ENCODE peak calls at places on chromosomes 12 and 14, in ten cellular contexts. One of them, this sample, is unnamed.

GRCh38 chr12:45878630-45879255 is 111.6 kb downstream of the SCAF11 start:
- DNase-seq in lung: no peak
- DNase-seq in mammary epithelial cell: no peak
- DNase-seq in sigmoid colon: no peak
- DNase-seq in GM10248: no peak
- DNase-seq in breast epithelium: no peak
- DNase-seq in neural crest cell: no peak
- DNase-seq in mesothelial cell of epicardium: no peak
- DNase-seq in psoas muscle: no peak
- DNase-seq in AG10803: peak; percentile 3
- DNase-seq in this sample: no peak

GRCh38 chr12:127383281-127383680 is 883.7 kb upstream of the TMEM132C start:
- DNase-seq in lung: no peak
- DNase-seq in mammary epithelial cell: peak; percentile 57
- DNase-seq in sigmoid colon: no peak
- DNase-seq in GM10248: no peak
- DNase-seq in breast epithelium: no peak
- DNase-seq in neural crest cell: no peak
- DNase-seq in mesothelial cell of epicardium: no peak
- DNase-seq in psoas muscle: no peak
- DNase-seq in AG10803: peak; percentile 59
- DNase-seq in this sample: no peak

GRCh38 chr12:46585854-46586621 is 213.5 kb upstream of the SLC38A2 start:
- DNase-seq in lung: peak; percentile 37
- DNase-seq in mammary epithelial cell: peak; percentile 30
- DNase-seq in sigmoid colon: no peak
- DNase-seq in GM10248: no peak
- DNase-seq in breast epithelium: no peak
- DNase-seq in neural crest cell: peak; percentile 45
- DNase-seq in mesothelial cell of epicardium: no peak
- DNase-seq in psoas muscle: no peak
- DNase-seq in AG10803: peak; percentile 22
- DNase-seq in this sample: no peak

GRCh38 chr12:118922405-118922804 is 58.9 kb upstream of the SRRM4 start:
- DNase-seq in lung: no peak
- DNase-seq in mammary epithelial cell: no peak
- DNase-seq in sigmoid colon: no peak
- DNase-seq in GM10248: no peak
- DNase-seq in breast epithelium: no peak
- DNase-seq in neural crest cell: peak; percentile 36
- DNase-seq in mesothelial cell of epicardium: no peak
- DNase-seq in psoas muscle: no peak
- DNase-seq in AG10803: no peak
- DNase-seq in this sample: no peak

GRCh38 chr12:111754671-111755070 is 12.1 kb upstream of the ALDH2 start:
- DNase-seq in lung: no peak
- DNase-seq in mammary epithelial cell: no peak
- DNase-seq in sigmoid colon: no peak
- DNase-seq in GM10248: no peak
- DNase-seq in breast epithelium: no peak
- DNase-seq in neural crest cell: no peak
- DNase-seq in mesothelial cell of epicardium: no peak
- DNase-seq in psoas muscle: no peak
- DNase-seq in AG10803: no peak
- DNase-seq in this sample: no peak

GRCh38 chr12:40693503-40693863 is 1.2 kb downstream of the CNTN1 start:
- DNase-seq in lung: peak; percentile 31
- DNase-seq in mammary epithelial cell: peak; percentile 32
- DNase-seq in sigmoid colon: peak; percentile 65
- DNase-seq in GM10248: no peak
- DNase-seq in breast epithelium: peak; percentile 24
- DNase-seq in neural crest cell: peak; percentile 29
- DNase-seq in mesothelial cell of epicardium: peak; percentile 40
- DNase-seq in psoas muscle: peak; percentile 31
- DNase-seq in AG10803: no peak
- DNase-seq in this sample: no peak

GRCh38 chr12:24911284-24911791 is 37.6 kb downstream of the BCAT1 start:
- DNase-seq in lung: no peak
- DNase-seq in mammary epithelial cell: no peak
- DNase-seq in sigmoid colon: no peak
- DNase-seq in GM10248: no peak
- DNase-seq in breast epithelium: no peak
- DNase-seq in neural crest cell: no peak
- DNase-seq in mesothelial cell of epicardium: no peak
- DNase-seq in psoas muscle: no peak
- DNase-seq in AG10803: peak; percentile 86
- DNase-seq in this sample: no peak

GRCh38 chr12:457676-458075 is 2.1 kb upstream of the B4GALNT3 start:
- DNase-seq in lung: no peak
- DNase-seq in mammary epithelial cell: no peak
- DNase-seq in sigmoid colon: no peak
- DNase-seq in GM10248: no peak
- DNase-seq in breast epithelium: no peak
- DNase-seq in neural crest cell: no peak
- DNase-seq in mesothelial cell of epicardium: no peak
- DNase-seq in psoas muscle: no peak
- DNase-seq in AG10803: no peak
- DNase-seq in this sample: no peak

GRCh38 chr14:96514694-96515093 is 12.5 kb downstream of the PAPOLA start:
- DNase-seq in lung: no peak
- DNase-seq in mammary epithelial cell: no peak
- DNase-seq in sigmoid colon: no peak
- DNase-seq in GM10248: peak; percentile 40
- DNase-seq in breast epithelium: no peak
- DNase-seq in neural crest cell: no peak
- DNase-seq in mesothelial cell of epicardium: no peak
- DNase-seq in psoas muscle: no peak
- DNase-seq in AG10803: no peak
- DNase-seq in this sample: no peak

GRCh38 chr14:61653507-61653906 is 41.8 kb upstream of the HIF1A start:
- DNase-seq in lung: no peak
- DNase-seq in mammary epithelial cell: peak; percentile 78
- DNase-seq in sigmoid colon: peak; percentile 72
- DNase-seq in GM10248: no peak
- DNase-seq in breast epithelium: no peak
- DNase-seq in neural crest cell: no peak
- DNase-seq in mesothelial cell of epicardium: no peak
- DNase-seq in psoas muscle: no peak
- DNase-seq in AG10803: peak; percentile 75
- DNase-seq in this sample: no peak

GRCh38 chr14:80621701-80622100 is 319.8 kb downstream of the CEP128 start:
- DNase-seq in lung: no peak
- DNase-seq in mammary epithelial cell: peak; percentile 68
- DNase-seq in sigmoid colon: no peak
- DNase-seq in GM10248: peak; percentile 17
- DNase-seq in breast epithelium: no peak
- DNase-seq in neural crest cell: no peak
- DNase-seq in mesothelial cell of epicardium: no peak
- DNase-seq in psoas muscle: no peak
- DNase-seq in AG10803: peak; percentile 74
- DNase-seq in this sample: no peak

GRCh38 chr12:117412465-117413190 is 51.2 kb upstream of the NOS1 start:
- DNase-seq in lung: no peak
- DNase-seq in mammary epithelial cell: no peak
- DNase-seq in sigmoid colon: no peak
- DNase-seq in GM10248: no peak
- DNase-seq in breast epithelium: peak; percentile 30
- DNase-seq in neural crest cell: no peak
- DNase-seq in mesothelial cell of epicardium: no peak
- DNase-seq in psoas muscle: peak; percentile 70
- DNase-seq in AG10803: no peak
- DNase-seq in this sample: no peak

GRCh38 chr14:74140374-74140850 is 55.7 kb downstream of the LIN52 start:
- DNase-seq in lung: peak; percentile 74
- DNase-seq in mammary epithelial cell: no peak
- DNase-seq in sigmoid colon: peak; percentile 74
- DNase-seq in GM10248: no peak
- DNase-seq in breast epithelium: no peak
- DNase-seq in neural crest cell: no peak
- DNase-seq in mesothelial cell of epicardium: no peak
- DNase-seq in psoas muscle: peak; percentile 79
- DNase-seq in AG10803: peak; percentile 7
- DNase-seq in this sample: peak; percentile 31

GRCh38 chr14:58865520-58866281 is 227.9 kb downstream of the DACT1 start:
- DNase-seq in lung: no peak
- DNase-seq in mammary epithelial cell: peak; percentile 9
- DNase-seq in sigmoid colon: no peak
- DNase-seq in GM10248: no peak
- DNase-seq in breast epithelium: no peak
- DNase-seq in neural crest cell: no peak
- DNase-seq in mesothelial cell of epicardium: no peak
- DNase-seq in psoas muscle: no peak
- DNase-seq in AG10803: peak; percentile 62
- DNase-seq in this sample: no peak

GRCh38 chr12:94621662-94622359 is 28.5 kb downstream of the TMCC3 start:
- DNase-seq in lung: no peak
- DNase-seq in mammary epithelial cell: peak; percentile 99
- DNase-seq in sigmoid colon: no peak
- DNase-seq in GM10248: peak; percentile 73
- DNase-seq in breast epithelium: no peak
- DNase-seq in neural crest cell: no peak
- DNase-seq in mesothelial cell of epicardium: no peak
- DNase-seq in psoas muscle: no peak
- DNase-seq in AG10803: no peak
- DNase-seq in this sample: no peak

GRCh38 chr12:81992461-81992860 is 233.3 kb upstream of the PPFIA2 start:
- DNase-seq in lung: no peak
- DNase-seq in mammary epithelial cell: no peak
- DNase-seq in sigmoid colon: no peak
- DNase-seq in GM10248: no peak
- DNase-seq in breast epithelium: no peak
- DNase-seq in neural crest cell: no peak
- DNase-seq in mesothelial cell of epicardium: no peak
- DNase-seq in psoas muscle: no peak
- DNase-seq in AG10803: no peak
- DNase-seq in this sample: no peak

DNA sequence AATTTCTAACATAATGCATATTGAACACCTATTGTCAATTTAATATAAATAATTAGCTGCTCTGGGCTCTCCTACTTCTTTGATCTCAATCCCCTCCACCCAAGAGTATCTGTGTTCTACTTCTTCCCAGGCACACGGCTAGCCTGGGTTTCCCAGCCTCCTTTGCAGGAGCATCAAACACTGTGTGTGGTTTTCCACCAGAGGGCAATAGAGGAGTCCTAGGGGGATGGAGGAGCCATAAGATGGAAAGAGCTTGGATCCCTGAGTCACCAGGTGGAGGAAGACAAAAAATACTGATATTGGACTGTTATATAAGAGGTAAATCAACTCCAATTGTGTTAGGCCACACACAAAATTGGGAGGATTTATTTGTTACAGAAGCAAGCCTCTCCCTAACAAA is 333.7 kb downstream of the GLT1D1 start:
- DNase-seq in lung: no peak
- DNase-seq in mammary epithelial cell: no peak
- DNase-seq in sigmoid colon: no peak
- DNase-seq in GM10248: no peak
- DNase-seq in breast epithelium: no peak
- DNase-seq in neural crest cell: no peak
- DNase-seq in mesothelial cell of epicardium: no peak
- DNase-seq in psoas muscle: no peak
- DNase-seq in AG10803: no peak
- DNase-seq in this sample: no peak
- TF ChIP-seq CTCF in lung: no peak
- TF ChIP-seq CTCF in mammary epithelial cell: no peak
- TF ChIP-seq CTCF in sigmoid colon: no peak
- TF ChIP-seq CTCF in GM10248: no peak
- TF ChIP-seq CTCF in breast epithelium: no peak
- TF ChIP-seq CTCF in neural crest cell: peak; percentile 31
- TF ChIP-seq CTCF in mesothelial cell of epicardium: no peak
- TF ChIP-seq CTCF in psoas muscle: no peak
- TF ChIP-seq CTCF in AG10803: no peak
- TF ChIP-seq CTCF in this sample: no peak

DNA sequence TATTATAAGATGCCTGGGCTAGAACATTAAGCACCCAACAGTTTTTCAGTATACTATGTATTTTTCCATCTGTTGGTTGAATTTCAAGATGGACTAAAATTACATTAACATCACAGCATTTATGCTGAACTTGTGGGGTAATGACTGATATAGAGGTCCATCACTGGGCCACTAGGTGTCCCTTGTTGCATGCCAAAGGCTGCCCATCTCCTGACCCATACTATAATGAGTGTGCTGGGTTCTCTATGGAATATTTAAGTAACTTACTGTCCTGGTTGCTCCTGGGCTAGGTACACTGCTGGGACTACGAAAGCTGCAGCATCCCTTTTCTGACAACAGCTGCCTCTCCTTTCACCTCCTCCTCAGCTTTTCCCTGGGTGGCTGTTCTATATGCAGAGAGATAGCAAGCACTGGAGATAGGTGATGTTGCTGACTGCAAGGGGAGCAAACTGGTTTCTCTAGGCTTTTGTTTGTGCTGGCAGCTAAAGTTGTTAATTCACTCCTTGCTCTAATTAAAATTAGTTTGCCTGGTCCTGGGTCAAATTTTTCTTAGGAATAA is 138.6 kb upstream of the TRHDE start:
- DNase-seq in lung: no peak
- DNase-seq in mammary epithelial cell: no peak
- DNase-seq in sigmoid colon: no peak
- DNase-seq in GM10248: no peak
- DNase-seq in breast epithelium: no peak
- DNase-seq in neural crest cell: no peak
- DNase-seq in mesothelial cell of epicardium: no peak
- DNase-seq in psoas muscle: no peak
- DNase-seq in AG10803: no peak
- DNase-seq in this sample: no peak
- TF ChIP-seq CTCF in lung: no peak
- TF ChIP-seq CTCF in mammary epithelial cell: peak; percentile 30
- TF ChIP-seq CTCF in sigmoid colon: no peak
- TF ChIP-seq CTCF in GM10248: no peak
- TF ChIP-seq CTCF in breast epithelium: no peak
- TF ChIP-seq CTCF in neural crest cell: no peak
- TF ChIP-seq CTCF in mesothelial cell of epicardium: no peak
- TF ChIP-seq CTCF in psoas muscle: no peak
- TF ChIP-seq CTCF in AG10803: no peak
- TF ChIP-seq CTCF in this sample: no peak

DNA sequence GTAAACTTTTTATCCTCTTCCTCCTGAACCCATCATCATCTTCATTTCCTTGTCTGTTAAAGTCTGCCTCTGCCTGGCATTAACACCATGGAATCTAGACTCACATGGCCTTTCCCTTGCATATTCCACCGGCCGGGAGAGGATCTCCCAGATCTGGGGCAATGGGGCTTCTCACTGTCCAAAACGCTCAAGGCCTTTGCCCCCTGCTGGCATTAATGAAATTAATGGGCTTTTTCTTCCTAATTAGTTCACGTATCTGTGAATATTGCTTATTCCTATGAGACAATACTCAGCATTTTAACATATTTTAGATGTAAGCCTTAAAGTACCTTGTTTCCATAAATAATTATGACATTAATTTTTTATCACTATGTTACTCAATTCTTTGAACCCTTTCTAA is 42.9 kb upstream of the CAPRIN2 start:
- DNase-seq in lung: no peak
- DNase-seq in mammary epithelial cell: no peak
- DNase-seq in sigmoid colon: no peak
- DNase-seq in GM10248: no peak
- DNase-seq in breast epithelium: no peak
- DNase-seq in neural crest cell: no peak
- DNase-seq in mesothelial cell of epicardium: no peak
- DNase-seq in psoas muscle: no peak
- DNase-seq in AG10803: no peak
- DNase-seq in this sample: no peak
- TF ChIP-seq CTCF in lung: no peak
- TF ChIP-seq CTCF in mammary epithelial cell: peak; percentile 10
- TF ChIP-seq CTCF in sigmoid colon: no peak
- TF ChIP-seq CTCF in GM10248: no peak
- TF ChIP-seq CTCF in breast epithelium: no peak
- TF ChIP-seq CTCF in neural crest cell: no peak
- TF ChIP-seq CTCF in mesothelial cell of epicardium: no peak
- TF ChIP-seq CTCF in psoas muscle: no peak
- TF ChIP-seq CTCF in AG10803: peak; percentile 5
- TF ChIP-seq CTCF in this sample: no peak

GRCh38 chr12:104456417-104456949 is at the start of gene CHST11:
- DNase-seq in lung: peak; percentile 78
- DNase-seq in mammary epithelial cell: peak; percentile 82
- DNase-seq in sigmoid colon: peak; percentile 87
- DNase-seq in GM10248: peak; percentile 94
- DNase-seq in breast epithelium: peak; percentile 39
- DNase-seq in neural crest cell: peak; percentile 80
- DNase-seq in mesothelial cell of epicardium: peak; percentile 80
- DNase-seq in psoas muscle: peak; percentile 77
- DNase-seq in AG10803: peak; percentile 83
- DNase-seq in this sample: no peak
- TF ChIP-seq CTCF in lung: no peak
- TF ChIP-seq CTCF in mammary epithelial cell: peak; percentile 37
- TF ChIP-seq CTCF in sigmoid colon: no peak
- TF ChIP-seq CTCF in GM10248: no peak
- TF ChIP-seq CTCF in breast epithelium: no peak
- TF ChIP-seq CTCF in neural crest cell: peak; percentile 35
- TF ChIP-seq CTCF in mesothelial cell of epicardium: no peak
- TF ChIP-seq CTCF in psoas muscle: peak; percentile 17
- TF ChIP-seq CTCF in AG10803: peak; percentile 37
- TF ChIP-seq CTCF in this sample: no peak